ENCODE peak calls at places on chromosomes 2 and 18, in six cellular contexts. J, F, C, N, L and K are unnamed samples.

GRCh38 chr18:74414951-74415515 is 42.1 kb downstream of the DIPK1C start:
- DNase-seq in J (no peak), F (no peak), C (no peak), N (no peak), L (no peak), K (no peak)

GRCh38 chr2:7429733-7430132 is 512.5 kb downstream of the RNF144A start:
- DNase-seq in J (no peak), F (no peak), C (no peak), N (no peak), L (peak), K (no peak)

GRCh38 chr2:8234253-8234652 is 447.6 kb upstream of the ID2 start:
- DNase-seq in J (no peak), F (no peak), C (peak), N (no peak), L (no peak), K (no peak)

GRCh38 chr2:198499539-198499938 is 695.1 kb downstream of the PLCL1 start:
- DNase-seq in J (no peak), F (no peak), C (no peak), N (no peak), L (no peak), K (no peak)

GRCh38 chr2:392921-393270 is 105.0 kb upstream of the ALKAL2 start:
- DNase-seq in J (no peak), F (no peak), C (no peak), N (no peak), L (no peak), K (no peak)

GRCh38 chr2:21262426-21262940 is 138.7 kb downstream of the TDRD15 start:
- DNase-seq in J (peak), F (no peak), C (no peak), N (no peak), L (no peak), K (no peak)

GRCh38 chr2:177572236-177572671 is 179.7 kb downstream of the AGPS start:
- DNase-seq in J (peak), F (no peak), C (peak), N (no peak), L (no peak), K (no peak)

GRCh38 chr2:237588044-237588696 is 2.4 kb downstream of the RAB17 start:
- DNase-seq in J (no peak), F (no peak), C (no peak), N (peak), L (no peak), K (no peak)

GRCh38 chr2:216777637-216778273 is 82.1 kb downstream of the TNP1 start:
- DNase-seq in J (no peak), F (no peak), C (peak), N (no peak), L (peak), K (peak)

GRCh38 chr18:5527603-5528002 is 16.2 kb downstream of the EPB41L3 start:
- DNase-seq in J (no peak), F (no peak), C (no peak), N (no peak), L (no peak), K (no peak)

GRCh38 chr2:54629914-54630609 is 93.4 kb upstream of the EML6 start:
- DNase-seq in J (no peak), F (no peak), C (no peak), N (peak), L (no peak), K (no peak)

GRCh38 chr2:74648009-74648443 is at the start of gene M1AP:
- DNase-seq in J (no peak), F (no peak), C (no peak), N (peak), L (no peak), K (peak)

GRCh38 chr2:102057502-102058292 is 65.9 kb downstream of the IL1R2 start:
- DNase-seq in J (peak), F (no peak), C (peak), N (no peak), L (no peak), K (peak)